ENCODE peak calls at places on chromosomes 13 and 19, in ten cellular contexts. L is naive thymus-derived CD4-positive, alpha-beta T cell; S is stromal cell of bone marrow; M is nephron progenitor cell; Q is GM13976; X is fibroblast of the aortic adventitia; P is anterior cingulate cortex; N is ELF-1; F is stimulated activated CD4-positive, alpha-beta T cell treated with anti-CD3 and anti-CD28 coated beads, TNF-alpha, amount 100 ng/mL, for 4 hours; R is cardiac fibroblast. B is an unnamed sample.

GRCh38 chr19:369876-370275 is 25.3 kb upstream of the MIER2 start:
- DNase-seq in L (no peak), S (no peak), M (no peak), Q (no peak), X (no peak), P (no peak), N (no peak), F (no peak), R (no peak), B (no peak)

GRCh38 chr13:46354143-46355087 is 32.6 kb downstream of the RUBCNL start:
- DNase-seq in L (peak), S (peak), M (no peak), Q (peak), X (peak), P (no peak), N (no peak), F (no peak), R (peak), B (peak)

GRCh38 chr13:94433055-94433947 is 46.2 kb downstream of the DCT start:
- DNase-seq in L (no peak), S (no peak), M (no peak), Q (no peak), X (no peak), P (no peak), N (peak), F (no peak), R (peak), B (no peak)

GRCh38 chr19:19900574-19901444 is at the start of gene ZNF93:
- DNase-seq in L (peak), S (peak), M (peak), Q (peak), X (peak), P (peak), N (peak), F (peak), R (peak), B (peak)

GRCh38 chr13:65057986-65058385 is 2172.2 kb downstream of the PCDH9 start:
- DNase-seq in L (no peak), S (no peak), M (no peak), Q (no peak), X (no peak), P (no peak), N (no peak), F (no peak), R (no peak), B (no peak)

GRCh38 chr13:80618777-80619176 is 277.9 kb upstream of the SPRY2 start:
- DNase-seq in L (no peak), S (no peak), M (no peak), Q (no peak), X (peak), P (no peak), N (no peak), F (no peak), R (peak), B (peak)

GRCh38 chr19:29761575-29762225 is 46.6 kb upstream of the C19orf12 start:
- DNase-seq in L (no peak), S (no peak), M (no peak), Q (no peak), X (no peak), P (no peak), N (no peak), F (no peak), R (no peak), B (no peak)

GRCh38 chr13:49214917-49215376 is 5.2 kb upstream of the MLNR start:
- DNase-seq in L (no peak), S (no peak), M (no peak), Q (peak), X (no peak), P (no peak), N (peak), F (no peak), R (peak), B (no peak)

GRCh38 chr13:75803982-75804381 is 167.9 kb downstream of the LMO7 start:
- DNase-seq in L (no peak), S (no peak), M (no peak), Q (no peak), X (peak), P (no peak), N (no peak), F (no peak), R (peak), B (no peak)

GRCh38 chr19:51327066-51327985 is 14.6 kb downstream of the VSIG10L start:
- DNase-seq in L (peak), S (no peak), M (peak), Q (peak), X (peak), P (no peak), N (peak), F (no peak), R (peak), B (peak)

B was measured in fibroblast of mammary gland.